ENCODE peak calls at places on chromosome 9, in four cellular contexts. R, J, Q and K are unnamed samples.
A peak's percentile ranks its signal among the peaks of the same experiment; 100 is the strongest.

GRCh38 chr9:7780261-7780988 is 19.2 kb downstream of the DMAC1 start:
- DNase-seq in Q (no peak), J (no peak), R (no peak), K (no peak)

GRCh38 chr9:37220971-37221370 is 100.6 kb downstream of the ZCCHC7 start:
- DNase-seq in Q (no peak), R (no peak), J (no peak), K (no peak)

GRCh38 chr9:128703616-128704355 is 1.5 kb downstream of the PKN3 start:
- DNase-seq in J (no peak), R (peak; percentile 45), Q (no peak), K (peak; percentile 10)

GRCh38 chr9:93900971-93901861 is 53.9 kb downstream of the BARX1 start:
- DNase-seq in R (peak; percentile 2), Q (no peak), J (no peak), K (peak; percentile 9)

GRCh38 chr9:126411948-126412284 is 85.3 kb downstream of the MVB12B start:
- DNase-seq in J (no peak), Q (no peak), R (no peak), K (no peak)

GRCh38 chr9:112299514-112299913 is 33.9 kb downstream of the PTBP3 start:
- DNase-seq in J (peak; percentile 61), Q (peak; percentile 40), R (no peak), K (no peak)

GRCh38 chr9:98409637-98410173 is 154.3 kb upstream of the TBC1D2 start:
- DNase-seq in R (no peak), J (no peak), Q (no peak), K (no peak)

GRCh38 chr9:98074119-98074990 is 17.8 kb downstream of the NANS start:
- DNase-seq in R (peak; percentile 68), J (peak; percentile 55), Q (peak; percentile 36), K (peak; percentile 83)

GRCh38 chr9:87147803-87148202 is 200.5 kb upstream of the GAS1 start:
- DNase-seq in J (no peak), R (no peak), Q (no peak), K (no peak)

GRCh38 chr9:115118471-115119156 is 657 bp upstream of the TNC start:
- DNase-seq in Q (no peak), J (peak; percentile 44), R (no peak), K (peak; percentile 65)

GRCh38 chr9:70881321-70881720 is 240.1 kb downstream of the TRPM3 start:
- DNase-seq in J (no peak), R (no peak), Q (no peak), K (no peak)

GRCh38 chr9:137044502-137045177 is 1.3 kb downstream of the NPDC1 start:
- DNase-seq in J (no peak), R (no peak), Q (no peak), K (no peak)
- TF ChIP-seq JUN in J (no peak), R (no peak), Q (no peak), K (no peak)

DNA sequence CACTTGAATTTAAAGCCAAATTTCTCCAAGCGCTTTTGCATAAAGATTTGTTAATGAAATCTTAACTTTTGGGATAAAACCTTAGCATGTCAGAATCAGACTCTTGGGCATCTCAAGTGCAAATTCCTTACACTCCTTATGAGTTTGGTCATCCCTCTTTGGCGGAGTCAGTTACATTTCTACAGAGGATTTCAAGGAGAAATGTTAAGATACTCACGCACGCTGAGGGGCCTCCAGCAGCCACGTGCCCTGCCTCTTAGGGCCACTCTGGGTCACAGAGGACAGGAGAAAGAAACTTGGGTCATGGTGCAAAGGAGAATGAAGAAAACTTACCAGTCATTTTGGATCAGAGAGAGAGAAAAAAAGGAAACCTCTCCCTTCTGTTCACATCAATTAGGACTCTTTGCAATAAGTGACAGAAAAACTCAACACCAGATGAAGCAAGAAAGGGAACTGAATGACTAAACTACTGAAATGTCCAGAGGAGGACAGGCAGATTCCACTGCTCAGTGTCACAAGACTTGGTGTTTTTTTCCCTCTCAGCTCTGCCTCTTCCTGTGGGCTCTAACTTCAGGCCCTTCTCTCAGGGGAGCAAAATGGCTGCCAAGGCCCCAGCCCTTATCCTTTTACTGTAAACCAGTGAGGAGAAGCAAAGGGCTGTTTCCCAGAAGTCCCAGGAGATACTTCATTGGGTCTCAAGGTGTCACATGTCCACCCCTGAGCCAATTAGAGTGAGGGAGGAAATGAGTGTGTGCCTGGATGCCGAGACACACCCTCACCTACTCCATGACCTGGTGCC is 63.3 kb upstream of the NFIL3 start:
- DNase-seq in J (no peak), R (peak; percentile 14), Q (no peak), K (no peak)
- TF ChIP-seq NR3C1 in J (no peak), R (no peak), Q (no peak), K (no peak)

DNA sequence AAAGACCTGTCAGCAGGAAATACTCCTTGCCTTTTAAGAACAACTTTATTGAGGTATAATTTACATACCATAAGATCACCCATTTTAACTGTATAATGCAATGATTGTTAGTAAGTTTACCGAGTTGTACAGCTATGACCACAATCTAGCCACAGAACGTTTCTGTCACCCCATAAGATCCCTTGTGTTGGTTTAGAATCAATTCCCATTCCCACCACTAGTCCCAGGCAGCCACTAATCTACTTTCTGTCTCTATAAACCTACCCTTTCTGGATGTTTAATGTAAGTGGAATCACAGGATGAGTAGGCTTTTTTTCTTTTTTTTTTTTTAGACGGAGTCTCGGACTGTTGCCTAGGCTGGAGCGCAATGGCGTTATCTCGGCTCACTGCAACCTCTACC is 4.4 kb downstream of the GPR107 start:
- DNase-seq in R (peak; percentile 38), Q (no peak), J (peak; percentile 35), K (no peak)
- TF ChIP-seq JUN in R (no peak), Q (no peak), J (no peak), K (no peak)

GRCh38 chr9:137454145-137454505 is 5.0 kb downstream of the NSMF start:
- DNase-seq in J (no peak), R (peak; percentile 82), Q (no peak), K (peak; percentile 81)

GRCh38 chr9:137452761-137453642 is 6.1 kb downstream of the NSMF start:
- DNase-seq in J (no peak), R (no peak), Q (no peak), K (no peak)

GRCh38 chr9:137454506-137455360 is 4.4 kb downstream of the NSMF start:
- DNase-seq in J (no peak), R (no peak), Q (peak; percentile 84), K (peak; percentile 57)

GRCh38 chr9:137451976-137452760 is 7.0 kb downstream of the NSMF start:
- DNase-seq in J (no peak), Q (no peak), R (no peak), K (peak; percentile 8)

GRCh38 chr9:137453643-137454081 is 5.5 kb downstream of the NSMF start:
- DNase-seq in R (peak; percentile 90), J (peak; percentile 57), Q (peak; percentile 41), K (peak; percentile 87)
- TF ChIP-seq NR3C1 in R (no peak), J (no peak), Q (no peak), K (no peak)

GRCh38 chr9:26882154-26882553 is 10.4 kb downstream of the CAAP1 start:
- DNase-seq in R (no peak), Q (no peak), J (no peak), K (no peak)
- TF ChIP-seq JUN in R (no peak), Q (no peak), J (no peak), K (no peak)

GRCh38 chr9:136044971-136045594 is 50.0 kb downstream of the NACC2 start:
- DNase-seq in J (no peak), Q (no peak), R (no peak), K (no peak)
- TF ChIP-seq NR3C1 in J (no peak), Q (no peak), R (no peak), K (no peak)

GRCh38 chr9:130933114-130934046 is 5.7 kb downstream of the FIBCD1 start:
- DNase-seq in Q (no peak), R (no peak), J (no peak), K (no peak)

GRCh38 chr9:130930804-130931349 is 8.2 kb downstream of the FIBCD1 start:
- DNase-seq in R (peak; percentile 67), Q (no peak), J (no peak), K (no peak)

GRCh38 chr9:130931508-130932150 is 7.4 kb downstream of the FIBCD1 start:
- DNase-seq in Q (no peak), J (no peak), R (peak; percentile 70), K (no peak)

GRCh38 chr9:130934246-130934645 is 4.8 kb downstream of the FIBCD1 start:
- DNase-seq in R (no peak), Q (no peak), J (no peak), K (no peak)

GRCh38 chr9:130932220-130933069 is 6.6 kb downstream of the FIBCD1 start:
- DNase-seq in Q (no peak), R (peak; percentile 89), J (no peak), K (peak; percentile 35)
- TF ChIP-seq JUN in Q (no peak), R (no peak), J (no peak), K (no peak)

GRCh38 chr9:99633260-99633659 is 188.4 kb upstream of the NR4A3 start:
- DNase-seq in Q (no peak), R (no peak), J (no peak), K (no peak)
- TF ChIP-seq NR3C1 in Q (no peak), R (no peak), J (no peak), K (no peak)

GRCh38 chr9:79129865-79130480 is 441.8 kb upstream of the TLE4 start:
- DNase-seq in Q (peak; percentile 1), R (peak; percentile 4), J (peak; percentile 61), K (peak; percentile 55)
- TF ChIP-seq JUN in Q (no peak), R (no peak), J (no peak), K (no peak)